ENCODE peak calls at places on chromosomes 3 and 15, in seven cellular contexts. One of them, this sample, is unnamed.

GRCh38 chr3:72625616-72626337 is 222.5 kb downstream of the SHQ1 start:
- DNase-seq in stimulated activated CD4-positive, alpha-beta T cell treated with anti-CD3 and anti-CD28 coated beads, Interleukin-4, amount 100 ng/mL, for 4 hours: no peak
- DNase-seq in effector CD4-positive, alpha-beta T cell: no peak
- DNase-seq in progenitor cell of endocrine pancreas: no peak
- DNase-seq in colonic mucosa: no peak
- DNase-seq in NCI-H460: no peak
- DNase-seq in activated T-helper 1 cell treated with anti-CD3 and anti-CD28 coated beads, Interleukin-2, amount 50 U/mL, for 16 hours: no peak
- DNase-seq in this sample: no peak

GRCh38 chr3:12980596-12981290 is 92.5 kb downstream of the IQSEC1 start:
- DNase-seq in activated T-helper 1 cell treated with anti-CD3 and anti-CD28 coated beads, Interleukin-2, amount 50 U/mL, for 16 hours: no peak
- DNase-seq in NCI-H460: no peak
- DNase-seq in effector CD4-positive, alpha-beta T cell: no peak
- DNase-seq in colonic mucosa: no peak
- DNase-seq in progenitor cell of endocrine pancreas: no peak
- DNase-seq in stimulated activated CD4-positive, alpha-beta T cell treated with anti-CD3 and anti-CD28 coated beads, Interleukin-4, amount 100 ng/mL, for 4 hours: no peak
- DNase-seq in this sample: no peak

GRCh38 chr15:39854161-39854560 is 65.9 kb downstream of the GPR176 start:
- DNase-seq in colonic mucosa: no peak
- DNase-seq in NCI-H460: no peak
- DNase-seq in stimulated activated CD4-positive, alpha-beta T cell treated with anti-CD3 and anti-CD28 coated beads, Interleukin-4, amount 100 ng/mL, for 4 hours: no peak
- DNase-seq in progenitor cell of endocrine pancreas: no peak
- DNase-seq in activated T-helper 1 cell treated with anti-CD3 and anti-CD28 coated beads, Interleukin-2, amount 50 U/mL, for 16 hours: no peak
- DNase-seq in effector CD4-positive, alpha-beta T cell: no peak
- DNase-seq in this sample: no peak

GRCh38 chr3:101224739-101225138 is 95.6 kb downstream of the IMPG2 start:
- DNase-seq in colonic mucosa: no peak
- DNase-seq in progenitor cell of endocrine pancreas: no peak
- DNase-seq in activated T-helper 1 cell treated with anti-CD3 and anti-CD28 coated beads, Interleukin-2, amount 50 U/mL, for 16 hours: no peak
- DNase-seq in NCI-H460: no peak
- DNase-seq in effector CD4-positive, alpha-beta T cell: no peak
- DNase-seq in stimulated activated CD4-positive, alpha-beta T cell treated with anti-CD3 and anti-CD28 coated beads, Interleukin-4, amount 100 ng/mL, for 4 hours: no peak
- DNase-seq in this sample: no peak

GRCh38 chr3:99108508-99108907 is 207.0 kb upstream of the DCBLD2 start:
- DNase-seq in stimulated activated CD4-positive, alpha-beta T cell treated with anti-CD3 and anti-CD28 coated beads, Interleukin-4, amount 100 ng/mL, for 4 hours: no peak
- DNase-seq in activated T-helper 1 cell treated with anti-CD3 and anti-CD28 coated beads, Interleukin-2, amount 50 U/mL, for 16 hours: no peak
- DNase-seq in effector CD4-positive, alpha-beta T cell: no peak
- DNase-seq in colonic mucosa: no peak
- DNase-seq in NCI-H460: peak
- DNase-seq in progenitor cell of endocrine pancreas: no peak
- DNase-seq in this sample: no peak

GRCh38 chr3:52070724-52071621 is 14.6 kb upstream of the DUSP7 start:
- DNase-seq in activated T-helper 1 cell treated with anti-CD3 and anti-CD28 coated beads, Interleukin-2, amount 50 U/mL, for 16 hours: no peak
- DNase-seq in NCI-H460: no peak
- DNase-seq in stimulated activated CD4-positive, alpha-beta T cell treated with anti-CD3 and anti-CD28 coated beads, Interleukin-4, amount 100 ng/mL, for 4 hours: no peak
- DNase-seq in effector CD4-positive, alpha-beta T cell: no peak
- DNase-seq in progenitor cell of endocrine pancreas: no peak
- DNase-seq in colonic mucosa: no peak
- DNase-seq in this sample: no peak

GRCh38 chr15:55372701-55373440 is 35.3 kb downstream of the CCPG1 start:
- DNase-seq in progenitor cell of endocrine pancreas: no peak
- DNase-seq in activated T-helper 1 cell treated with anti-CD3 and anti-CD28 coated beads, Interleukin-2, amount 50 U/mL, for 16 hours: no peak
- DNase-seq in colonic mucosa: no peak
- DNase-seq in NCI-H460: no peak
- DNase-seq in effector CD4-positive, alpha-beta T cell: no peak
- DNase-seq in stimulated activated CD4-positive, alpha-beta T cell treated with anti-CD3 and anti-CD28 coated beads, Interleukin-4, amount 100 ng/mL, for 4 hours: no peak
- DNase-seq in this sample: no peak

GRCh38 chr3:16906679-16907078 is 21.9 kb downstream of the PLCL2 start:
- DNase-seq in progenitor cell of endocrine pancreas: no peak
- DNase-seq in activated T-helper 1 cell treated with anti-CD3 and anti-CD28 coated beads, Interleukin-2, amount 50 U/mL, for 16 hours: no peak
- DNase-seq in stimulated activated CD4-positive, alpha-beta T cell treated with anti-CD3 and anti-CD28 coated beads, Interleukin-4, amount 100 ng/mL, for 4 hours: no peak
- DNase-seq in effector CD4-positive, alpha-beta T cell: no peak
- DNase-seq in NCI-H460: no peak
- DNase-seq in colonic mucosa: peak
- DNase-seq in this sample: no peak

GRCh38 chr3:13244695-13245449 is 171.6 kb upstream of the IQSEC1 start:
- DNase-seq in effector CD4-positive, alpha-beta T cell: no peak
- DNase-seq in NCI-H460: no peak
- DNase-seq in stimulated activated CD4-positive, alpha-beta T cell treated with anti-CD3 and anti-CD28 coated beads, Interleukin-4, amount 100 ng/mL, for 4 hours: no peak
- DNase-seq in progenitor cell of endocrine pancreas: no peak
- DNase-seq in colonic mucosa: no peak
- DNase-seq in activated T-helper 1 cell treated with anti-CD3 and anti-CD28 coated beads, Interleukin-2, amount 50 U/mL, for 16 hours: no peak
- DNase-seq in this sample: no peak

GRCh38 chr15:93024716-93025624 is 64.0 kb downstream of the RGMA start:
- DNase-seq in NCI-H460: no peak
- DNase-seq in stimulated activated CD4-positive, alpha-beta T cell treated with anti-CD3 and anti-CD28 coated beads, Interleukin-4, amount 100 ng/mL, for 4 hours: no peak
- DNase-seq in colonic mucosa: no peak
- DNase-seq in progenitor cell of endocrine pancreas: no peak
- DNase-seq in effector CD4-positive, alpha-beta T cell: no peak
- DNase-seq in activated T-helper 1 cell treated with anti-CD3 and anti-CD28 coated beads, Interleukin-2, amount 50 U/mL, for 16 hours: no peak
- DNase-seq in this sample: peak

GRCh38 chr15:23866832-23867231 is 179.7 kb upstream of the NDN start:
- DNase-seq in progenitor cell of endocrine pancreas: no peak
- DNase-seq in effector CD4-positive, alpha-beta T cell: no peak
- DNase-seq in NCI-H460: no peak
- DNase-seq in activated T-helper 1 cell treated with anti-CD3 and anti-CD28 coated beads, Interleukin-2, amount 50 U/mL, for 16 hours: no peak
- DNase-seq in stimulated activated CD4-positive, alpha-beta T cell treated with anti-CD3 and anti-CD28 coated beads, Interleukin-4, amount 100 ng/mL, for 4 hours: no peak
- DNase-seq in colonic mucosa: no peak
- DNase-seq in this sample: no peak

GRCh38 chr3:149600619-149601018 is 57.2 kb downstream of the WWTR1 start:
- DNase-seq in NCI-H460: no peak
- DNase-seq in effector CD4-positive, alpha-beta T cell: no peak
- DNase-seq in stimulated activated CD4-positive, alpha-beta T cell treated with anti-CD3 and anti-CD28 coated beads, Interleukin-4, amount 100 ng/mL, for 4 hours: no peak
- DNase-seq in progenitor cell of endocrine pancreas: no peak
- DNase-seq in colonic mucosa: no peak
- DNase-seq in activated T-helper 1 cell treated with anti-CD3 and anti-CD28 coated beads, Interleukin-2, amount 50 U/mL, for 16 hours: no peak
- DNase-seq in this sample: no peak

GRCh38 chr3:120568624-120569023 is 27.5 kb upstream of the NDUFB4 start:
- DNase-seq in effector CD4-positive, alpha-beta T cell: no peak
- DNase-seq in progenitor cell of endocrine pancreas: no peak
- DNase-seq in stimulated activated CD4-positive, alpha-beta T cell treated with anti-CD3 and anti-CD28 coated beads, Interleukin-4, amount 100 ng/mL, for 4 hours: no peak
- DNase-seq in colonic mucosa: no peak
- DNase-seq in NCI-H460: no peak
- DNase-seq in activated T-helper 1 cell treated with anti-CD3 and anti-CD28 coated beads, Interleukin-2, amount 50 U/mL, for 16 hours: no peak
- DNase-seq in this sample: no peak

GRCh38 chr3:152417181-152417580 is 148.5 kb downstream of the MBNL1 start:
- DNase-seq in effector CD4-positive, alpha-beta T cell: no peak
- DNase-seq in colonic mucosa: no peak
- DNase-seq in stimulated activated CD4-positive, alpha-beta T cell treated with anti-CD3 and anti-CD28 coated beads, Interleukin-4, amount 100 ng/mL, for 4 hours: no peak
- DNase-seq in activated T-helper 1 cell treated with anti-CD3 and anti-CD28 coated beads, Interleukin-2, amount 50 U/mL, for 16 hours: no peak
- DNase-seq in progenitor cell of endocrine pancreas: no peak
- DNase-seq in NCI-H460: no peak
- DNase-seq in this sample: no peak

GRCh38 chr3:72187131-72187530 is 402.2 kb upstream of the PROK2 start:
- DNase-seq in stimulated activated CD4-positive, alpha-beta T cell treated with anti-CD3 and anti-CD28 coated beads, Interleukin-4, amount 100 ng/mL, for 4 hours: no peak
- DNase-seq in progenitor cell of endocrine pancreas: no peak
- DNase-seq in activated T-helper 1 cell treated with anti-CD3 and anti-CD28 coated beads, Interleukin-2, amount 50 U/mL, for 16 hours: no peak
- DNase-seq in colonic mucosa: no peak
- DNase-seq in effector CD4-positive, alpha-beta T cell: no peak
- DNase-seq in NCI-H460: no peak
- DNase-seq in this sample: no peak

GRCh38 chr3:123352134-123352554 is 96.7 kb downstream of the ADCY5 start:
- DNase-seq in progenitor cell of endocrine pancreas: no peak
- DNase-seq in activated T-helper 1 cell treated with anti-CD3 and anti-CD28 coated beads, Interleukin-2, amount 50 U/mL, for 16 hours: no peak
- DNase-seq in stimulated activated CD4-positive, alpha-beta T cell treated with anti-CD3 and anti-CD28 coated beads, Interleukin-4, amount 100 ng/mL, for 4 hours: no peak
- DNase-seq in effector CD4-positive, alpha-beta T cell: no peak
- DNase-seq in NCI-H460: no peak
- DNase-seq in colonic mucosa: no peak
- DNase-seq in this sample: no peak

GRCh38 chr3:12193485-12194165 is 34.9 kb upstream of the TIMP4 start:
- DNase-seq in colonic mucosa: peak
- DNase-seq in activated T-helper 1 cell treated with anti-CD3 and anti-CD28 coated beads, Interleukin-2, amount 50 U/mL, for 16 hours: no peak
- DNase-seq in progenitor cell of endocrine pancreas: no peak
- DNase-seq in NCI-H460: peak
- DNase-seq in effector CD4-positive, alpha-beta T cell: no peak
- DNase-seq in stimulated activated CD4-positive, alpha-beta T cell treated with anti-CD3 and anti-CD28 coated beads, Interleukin-4, amount 100 ng/mL, for 4 hours: no peak
- DNase-seq in this sample: no peak

GRCh38 chr3:141455603-141456327 is 31.1 kb upstream of the RASA2 start:
- DNase-seq in colonic mucosa: peak
- DNase-seq in progenitor cell of endocrine pancreas: no peak
- DNase-seq in activated T-helper 1 cell treated with anti-CD3 and anti-CD28 coated beads, Interleukin-2, amount 50 U/mL, for 16 hours: no peak
- DNase-seq in stimulated activated CD4-positive, alpha-beta T cell treated with anti-CD3 and anti-CD28 coated beads, Interleukin-4, amount 100 ng/mL, for 4 hours: no peak
- DNase-seq in NCI-H460: no peak
- DNase-seq in effector CD4-positive, alpha-beta T cell: no peak
- DNase-seq in this sample: no peak

GRCh38 chr3:49158108-49158709 is 7.9 kb downstream of the CCDC71 start:
- DNase-seq in stimulated activated CD4-positive, alpha-beta T cell treated with anti-CD3 and anti-CD28 coated beads, Interleukin-4, amount 100 ng/mL, for 4 hours: peak
- DNase-seq in effector CD4-positive, alpha-beta T cell: peak
- DNase-seq in activated T-helper 1 cell treated with anti-CD3 and anti-CD28 coated beads, Interleukin-2, amount 50 U/mL, for 16 hours: peak
- DNase-seq in colonic mucosa: peak
- DNase-seq in progenitor cell of endocrine pancreas: no peak
- DNase-seq in NCI-H460: peak
- DNase-seq in this sample: peak

GRCh38 chr3:140832883-140833282 is 108.8 kb upstream of the SLC25A36 start:
- DNase-seq in effector CD4-positive, alpha-beta T cell: no peak
- DNase-seq in activated T-helper 1 cell treated with anti-CD3 and anti-CD28 coated beads, Interleukin-2, amount 50 U/mL, for 16 hours: no peak
- DNase-seq in NCI-H460: no peak
- DNase-seq in colonic mucosa: no peak
- DNase-seq in progenitor cell of endocrine pancreas: no peak
- DNase-seq in stimulated activated CD4-positive, alpha-beta T cell treated with anti-CD3 and anti-CD28 coated beads, Interleukin-4, amount 100 ng/mL, for 4 hours: no peak
- DNase-seq in this sample: no peak

GRCh38 chr15:84789762-84790161 is 27.4 kb upstream of the ALPK3 start:
- DNase-seq in NCI-H460: no peak
- DNase-seq in stimulated activated CD4-positive, alpha-beta T cell treated with anti-CD3 and anti-CD28 coated beads, Interleukin-4, amount 100 ng/mL, for 4 hours: no peak
- DNase-seq in progenitor cell of endocrine pancreas: no peak
- DNase-seq in effector CD4-positive, alpha-beta T cell: no peak
- DNase-seq in activated T-helper 1 cell treated with anti-CD3 and anti-CD28 coated beads, Interleukin-2, amount 50 U/mL, for 16 hours: no peak
- DNase-seq in colonic mucosa: no peak
- DNase-seq in this sample: no peak

GRCh38 chr3:128438488-128439072 is 28.1 kb downstream of the DNAJB8 start:
- DNase-seq in stimulated activated CD4-positive, alpha-beta T cell treated with anti-CD3 and anti-CD28 coated beads, Interleukin-4, amount 100 ng/mL, for 4 hours: no peak
- DNase-seq in effector CD4-positive, alpha-beta T cell: no peak
- DNase-seq in NCI-H460: no peak
- DNase-seq in colonic mucosa: no peak
- DNase-seq in activated T-helper 1 cell treated with anti-CD3 and anti-CD28 coated beads, Interleukin-2, amount 50 U/mL, for 16 hours: no peak
- DNase-seq in progenitor cell of endocrine pancreas: no peak
- DNase-seq in this sample: no peak

GRCh38 chr3:180414157-180414556 is 187.8 kb upstream of the TTC14 start:
- DNase-seq in progenitor cell of endocrine pancreas: no peak
- DNase-seq in stimulated activated CD4-positive, alpha-beta T cell treated with anti-CD3 and anti-CD28 coated beads, Interleukin-4, amount 100 ng/mL, for 4 hours: no peak
- DNase-seq in effector CD4-positive, alpha-beta T cell: no peak
- DNase-seq in colonic mucosa: no peak
- DNase-seq in NCI-H460: no peak
- DNase-seq in activated T-helper 1 cell treated with anti-CD3 and anti-CD28 coated beads, Interleukin-2, amount 50 U/mL, for 16 hours: no peak
- DNase-seq in this sample: no peak

GRCh38 chr15:78398076-78398825 is 39.8 kb upstream of the IREB2 start:
- DNase-seq in stimulated activated CD4-positive, alpha-beta T cell treated with anti-CD3 and anti-CD28 coated beads, Interleukin-4, amount 100 ng/mL, for 4 hours: no peak
- DNase-seq in NCI-H460: no peak
- DNase-seq in activated T-helper 1 cell treated with anti-CD3 and anti-CD28 coated beads, Interleukin-2, amount 50 U/mL, for 16 hours: no peak
- DNase-seq in colonic mucosa: no peak
- DNase-seq in effector CD4-positive, alpha-beta T cell: no peak
- DNase-seq in progenitor cell of endocrine pancreas: no peak
- DNase-seq in this sample: no peak

GRCh38 chr15:26451995-26452394 is 320.9 kb downstream of the GABRB3 start:
- DNase-seq in activated T-helper 1 cell treated with anti-CD3 and anti-CD28 coated beads, Interleukin-2, amount 50 U/mL, for 16 hours: no peak
- DNase-seq in progenitor cell of endocrine pancreas: no peak
- DNase-seq in stimulated activated CD4-positive, alpha-beta T cell treated with anti-CD3 and anti-CD28 coated beads, Interleukin-4, amount 100 ng/mL, for 4 hours: no peak
- DNase-seq in NCI-H460: no peak
- DNase-seq in colonic mucosa: no peak
- DNase-seq in effector CD4-positive, alpha-beta T cell: no peak
- DNase-seq in this sample: no peak

This sample was measured in left lobe of liver.